ENCODE peak calls at places on chromosomes 13 and 19, in four cellular contexts. A, L, W and Z are unnamed samples.

GRCh38 chr13:112345826-112346172 is 30.4 kb upstream of the SPACA7 start:
- DNase-seq in A (no peak), L (no peak), W (no peak), Z (no peak)

GRCh38 chr19:33114302-33114701 is 17.6 kb upstream of the WDR88 start:
- DNase-seq in A (no peak), L (no peak), W (no peak), Z (no peak)

GRCh38 chr19:48624791-48625723 is 5.8 kb downstream of the SPHK2 start:
- DNase-seq in A (no peak), L (no peak), W (no peak), Z (no peak)

GRCh38 chr19:2041686-2042484 is 9.2 kb downstream of the MKNK2 start:
- DNase-seq in A (peak; percentile 99), L (no peak), W (peak; percentile 97), Z (peak; percentile 100)

GRCh38 chr19:18020212-18021067 is 12.5 kb downstream of the ARRDC2 start:
- DNase-seq in A (peak; percentile 82), L (no peak), W (peak; percentile 74), Z (no peak)

GRCh38 chr13:85650613-85651012 is 148.6 kb downstream of the SLITRK6 start:
- DNase-seq in A (no peak), L (no peak), W (no peak), Z (no peak)

GRCh38 chr19:6318772-6319171 is 14.6 kb downstream of the ACER1 start:
- DNase-seq in A (no peak), L (no peak), W (no peak), Z (no peak)

GRCh38 chr19:7914598-7915045 is at the start of gene TGFBR3L:
- DNase-seq in A (no peak), L (no peak), W (peak; percentile 14), Z (no peak)

GRCh38 chr19:728011-728410 is 19.3 kb downstream of the PALM start:
- DNase-seq in A (no peak), L (no peak), W (peak; percentile 77), Z (no peak)

GRCh38 chr19:35142531-35143230 is 374 bp upstream of the FXYD7 start:
- DNase-seq in A (no peak), L (no peak), W (peak; percentile 55), Z (peak; percentile 72)

GRCh38 chr19:19480688-19481087 is 34.7 kb downstream of the TSSK6 start:
- DNase-seq in A (no peak), L (no peak), W (no peak), Z (no peak)

GRCh38 chr19:12828494-12828893 is 5.9 kb downstream of the RTBDN start:
- DNase-seq in A (no peak), L (no peak), W (no peak), Z (no peak)

GRCh38 chr13:63124863-63125262 is 1709.2 kb upstream of the PCDH20 start:
- DNase-seq in A (no peak), L (no peak), W (no peak), Z (no peak)

GRCh38 chr19:1254081-1254527 is 5.7 kb downstream of the MIDN start:
- DNase-seq in A (no peak), L (no peak), W (peak; percentile 67), Z (peak; percentile 31)

GRCh38 chr19:28118235-28118634 is 1094.7 kb downstream of the UQCRFS1 start:
- DNase-seq in A (no peak), L (no peak), W (no peak), Z (no peak)

GRCh38 chr19:3094638-3095374 is 644 bp downstream of the GNA11 start:
- DNase-seq in A (no peak), L (no peak), W (no peak), Z (peak; percentile 35)

DNA sequence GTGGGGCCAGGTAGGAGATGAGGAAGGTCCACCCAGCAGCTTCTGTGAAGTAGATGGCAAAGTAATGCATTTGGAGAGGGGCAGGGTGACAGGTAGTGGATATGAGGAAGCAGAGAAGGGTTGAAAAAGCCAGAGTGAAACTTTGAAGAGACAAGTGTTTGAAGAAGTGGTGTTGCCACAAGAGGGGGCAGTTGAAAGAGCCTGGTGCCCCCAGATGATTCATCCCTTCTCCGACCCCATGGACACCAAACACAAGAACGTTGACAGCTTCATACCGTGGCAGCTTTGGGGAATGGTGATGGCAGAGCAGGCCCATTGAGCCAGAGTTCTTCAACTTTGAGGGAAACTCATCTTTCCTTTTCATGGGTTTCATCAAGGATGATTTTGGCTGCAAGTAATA is 19.9 kb downstream of the IFNL3 start:
- DNase-seq in A (no peak), L (no peak), W (no peak), Z (no peak)
- TF ChIP-seq CTCF in A (no peak), L (no peak), W (no peak), Z (no peak)

GRCh38 chr19:10074153-10074552 is 12.0 kb upstream of the SHFL start:
- DNase-seq in A (no peak), L (no peak), W (no peak), Z (no peak)
- TF ChIP-seq CTCF in A (no peak), L (peak; percentile 4), W (no peak), Z (peak; percentile 64)

DNA sequence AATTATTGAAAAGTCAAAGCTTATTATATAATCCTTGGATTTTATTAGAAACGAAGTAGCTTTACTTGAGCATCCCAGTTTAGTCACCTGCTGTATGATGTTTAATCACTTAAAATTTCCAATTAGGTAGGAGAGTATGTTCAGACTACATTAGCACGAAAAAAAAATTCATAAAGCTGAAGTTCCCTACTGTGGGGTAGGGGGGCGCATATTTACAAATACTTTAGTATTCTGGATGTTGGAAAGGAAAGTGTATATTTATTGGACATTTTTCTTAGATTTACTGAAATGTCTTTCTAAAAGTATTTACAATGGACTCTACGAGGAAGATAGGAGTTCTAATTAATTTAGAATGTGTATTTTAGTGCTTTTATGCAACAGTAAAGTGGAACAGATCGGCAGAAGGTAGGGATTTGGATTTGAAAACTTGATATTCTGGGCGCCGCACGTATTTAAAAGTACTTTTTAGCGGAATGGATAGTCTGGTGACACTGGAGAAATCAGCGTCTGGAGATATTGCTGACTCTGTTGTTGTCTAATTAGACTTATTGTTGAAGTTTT is 1.9 kb downstream of the CDK8 start:
- DNase-seq in A (no peak), L (no peak), W (no peak), Z (no peak)
- TF ChIP-seq CTCF in A (no peak), L (no peak), W (no peak), Z (peak; percentile 37)

GRCh38 chr19:36418287-36419001 is at the start of gene ZFP82:
- DNase-seq in A (peak; percentile 68), L (peak; percentile 2), W (peak; percentile 65), Z (peak; percentile 66)
- TF ChIP-seq CTCF in A (no peak), L (no peak), W (no peak), Z (no peak)

GRCh38 chr13:110680852-110681251 is 25.1 kb downstream of the CARS2 start:
- DNase-seq in A (no peak), L (no peak), W (no peak), Z (no peak)
- TF ChIP-seq CTCF in A (no peak), L (peak; percentile 51), W (no peak), Z (no peak)

GRCh38 chr13:80923907-80924306 is 583.0 kb upstream of the SPRY2 start:
- DNase-seq in A (no peak), L (no peak), W (no peak), Z (no peak)
- TF ChIP-seq CTCF in A (no peak), L (no peak), W (no peak), Z (no peak)

DNA sequence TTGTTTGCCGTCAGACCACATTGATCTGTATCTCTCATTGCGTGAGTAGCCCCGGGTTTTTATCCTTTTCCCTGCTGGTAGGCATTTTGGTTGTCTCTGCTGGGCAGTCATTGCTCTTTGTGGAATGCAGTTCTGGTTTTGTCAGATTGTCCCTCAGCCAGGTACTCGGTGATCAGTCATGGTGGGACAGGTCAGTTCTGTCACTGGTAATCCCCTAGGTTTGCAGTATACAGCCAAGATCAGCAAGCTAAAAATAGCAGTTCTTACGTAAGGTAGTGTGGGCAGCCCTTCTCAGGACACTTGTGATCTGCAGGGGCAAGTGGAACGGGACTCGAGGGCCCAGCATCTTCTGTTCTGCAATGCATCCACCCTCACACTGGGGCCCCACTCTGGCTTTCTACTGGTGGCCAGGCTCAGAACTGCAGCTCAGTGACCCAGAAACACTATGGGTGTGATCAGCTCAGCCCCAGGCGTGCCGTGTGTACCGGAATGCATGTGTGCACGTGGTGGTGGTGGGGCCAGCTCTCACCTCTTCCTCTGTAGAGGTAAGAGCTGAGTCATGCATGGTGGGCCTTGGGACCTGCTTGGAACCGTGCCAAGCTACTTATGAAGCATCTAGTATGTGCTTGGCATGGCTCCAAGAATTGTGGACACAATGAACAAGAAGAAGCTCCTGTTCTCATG is 6.3 kb downstream of the PLEKHF1 start:
- DNase-seq in A (peak; percentile 74), L (no peak), W (peak; percentile 57), Z (peak; percentile 81)
- TF ChIP-seq CTCF in A (peak; percentile 51), L (no peak), W (no peak), Z (peak; percentile 77)

GRCh38 chr19:49801966-49802661 is 11.0 kb downstream of the FUZ start:
- DNase-seq in A (peak; percentile 88), L (no peak), W (peak; percentile 96), Z (no peak)
- TF ChIP-seq CTCF in A (no peak), L (peak; percentile 46), W (peak; percentile 74), Z (no peak)

DNA sequence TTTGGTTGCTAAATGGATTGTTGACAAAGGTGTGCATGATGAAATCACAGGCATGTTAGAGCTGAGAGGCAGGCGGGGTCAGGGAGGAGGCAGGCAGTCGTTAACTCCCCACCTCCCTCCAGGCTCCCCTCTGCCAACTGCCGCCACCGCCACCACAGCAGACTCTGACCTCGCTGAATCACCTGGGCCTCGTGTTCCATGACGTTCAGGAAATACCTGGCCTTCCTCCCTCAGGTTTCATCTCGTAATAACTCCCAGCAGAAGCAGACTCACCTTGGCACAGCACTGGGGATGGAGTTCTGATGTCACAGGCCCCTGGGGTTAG is 198.5 kb downstream of the KATNAL1 start:
- DNase-seq in A (peak; percentile 67), L (no peak), W (no peak), Z (no peak)
- TF ChIP-seq CTCF in A (no peak), L (no peak), W (no peak), Z (no peak)